ENCODE peak calls at places on chromosomes 13 and 19, in ten cellular contexts. R is AG08396; Y is NCI-H2081; H is stimulated activated CD4-positive, alpha-beta T cell treated with anti-CD3 and anti-CD28 coated beads, TNF-alpha, amount 100 ng/mL, for 24 hours; J is nephron progenitor cell; X is GM23338; E is tibial nerve; W is activated CD4-positive, alpha-beta T cell treated with anti-CD3 and anti-CD28 coated beads for 36 hours; F is B cell; O is endodermal cell. P is an unnamed sample.

GRCh38 chr13:110000534-110001345 is 214.4 kb upstream of the IRS2 start:
- DNase-seq in R (no peak), Y (no peak), H (no peak), J (no peak), X (no peak), E (no peak), W (no peak), F (no peak), O (no peak), P (no peak)

GRCh38 chr19:31350693-31351211 is 1.5 kb upstream of the TSHZ3 start:
- DNase-seq in R (peak; percentile 85), Y (no peak), H (no peak), J (peak; percentile 76), X (peak; percentile 70), E (no peak), W (peak; percentile 58), F (peak; percentile 65), O (peak; percentile 82), P (no peak)

GRCh38 chr19:22427587-22428298 is 5.6 kb upstream of the ZNF98 start:
- DNase-seq in R (no peak), Y (no peak), H (no peak), J (no peak), X (no peak), E (no peak), W (no peak), F (no peak), O (no peak), P (no peak)

GRCh38 chr13:41099986-41100385 is 32.6 kb downstream of the KBTBD6 start:
- DNase-seq in R (no peak), Y (no peak), H (no peak), J (no peak), X (no peak), E (no peak), W (no peak), F (no peak), O (no peak), P (no peak)

GRCh38 chr19:738509-739128 is 12.3 kb upstream of the MISP start:
- DNase-seq in R (no peak), Y (no peak), H (no peak), J (no peak), X (no peak), E (no peak), W (no peak), F (no peak), O (no peak), P (no peak)

GRCh38 chr19:2123682-2124387 is 27.1 kb downstream of the IZUMO4 start:
- DNase-seq in R (peak; percentile 52), Y (no peak), H (no peak), J (peak; percentile 82), X (peak; percentile 76), E (no peak), W (peak; percentile 54), F (no peak), O (peak; percentile 87), P (no peak)

GRCh38 chr19:40802300-40803169 is 3.5 kb downstream of the EGLN2 start:
- DNase-seq in R (no peak), Y (no peak), H (no peak), J (no peak), X (no peak), E (peak; percentile 58), W (peak; percentile 13), F (no peak), O (no peak), P (peak; percentile 52)

GRCh38 chr19:32177686-32178085 is 167.7 kb upstream of the ZNF507 start:
- DNase-seq in R (no peak), Y (no peak), H (no peak), J (no peak), X (no peak), E (no peak), W (no peak), F (no peak), O (no peak), P (no peak)

GRCh38 chr13:102327119-102327617 is 74.7 kb downstream of the FGF14 start:
- DNase-seq in R (no peak), Y (no peak), H (no peak), J (no peak), X (no peak), E (no peak), W (no peak), F (no peak), O (no peak), P (no peak)

GRCh38 chr19:39554701-39555311 is 14.8 kb upstream of the EID2 start:
- DNase-seq in R (no peak), Y (no peak), H (no peak), J (no peak), X (no peak), E (no peak), W (no peak), F (no peak), O (no peak), P (no peak)

GRCh38 chr19:48121909-48122371 is 11.3 kb upstream of the PLA2G4C start:
- DNase-seq in R (no peak), Y (no peak), H (no peak), J (no peak), X (no peak), E (no peak), W (peak; percentile 43), F (peak; percentile 76), O (no peak), P (no peak)